ENCODE peak calls at places on chromosome 12, in six cellular contexts. One of them, this sample, is unnamed.

GRCh38 chr12:89708793-89709156 is at the start of gene ATP2B1:
- DNase-seq in NCI-H748 treated with DMSO at 0.1 percent for 48 hours: peak
- DNase-seq in naive thymus-derived CD4-positive, alpha-beta T cell: peak
- DNase-seq in T-helper 2 cell treated with Interferon-gamma antibody and Interleukin-4, amounts not matched to agents 5 μg/mL and 100 μg/mL, for 36 hours: peak
- DNase-seq in B cell: peak
- DNase-seq in AG09319: peak
- DNase-seq in this sample: peak

GRCh38 chr12:120588371-120588770 is 7.2 kb upstream of the POP5 start:
- DNase-seq in naive thymus-derived CD4-positive, alpha-beta T cell: no peak
- DNase-seq in NCI-H748 treated with DMSO at 0.1 percent for 48 hours: no peak
- DNase-seq in B cell: no peak
- DNase-seq in T-helper 2 cell treated with Interferon-gamma antibody and Interleukin-4, amounts not matched to agents 5 μg/mL and 100 μg/mL, for 36 hours: no peak
- DNase-seq in AG09319: no peak
- DNase-seq in this sample: no peak

GRCh38 chr12:1835178-1836131 is 15.1 kb downstream of the LRTM2 start:
- DNase-seq in AG09319: no peak
- DNase-seq in B cell: no peak
- DNase-seq in naive thymus-derived CD4-positive, alpha-beta T cell: no peak
- DNase-seq in NCI-H748 treated with DMSO at 0.1 percent for 48 hours: no peak
- DNase-seq in T-helper 2 cell treated with Interferon-gamma antibody and Interleukin-4, amounts not matched to agents 5 μg/mL and 100 μg/mL, for 36 hours: no peak
- DNase-seq in this sample: no peak

GRCh38 chr12:69341328-69341727 is 6.9 kb upstream of the LYZ start:
- DNase-seq in NCI-H748 treated with DMSO at 0.1 percent for 48 hours: no peak
- DNase-seq in B cell: no peak
- DNase-seq in naive thymus-derived CD4-positive, alpha-beta T cell: no peak
- DNase-seq in AG09319: no peak
- DNase-seq in T-helper 2 cell treated with Interferon-gamma antibody and Interleukin-4, amounts not matched to agents 5 μg/mL and 100 μg/mL, for 36 hours: no peak
- DNase-seq in this sample: no peak

GRCh38 chr12:128969480-128970055 is 116.3 kb downstream of the GLT1D1 start:
- DNase-seq in B cell: peak
- DNase-seq in AG09319: no peak
- DNase-seq in T-helper 2 cell treated with Interferon-gamma antibody and Interleukin-4, amounts not matched to agents 5 μg/mL and 100 μg/mL, for 36 hours: peak
- DNase-seq in naive thymus-derived CD4-positive, alpha-beta T cell: no peak
- DNase-seq in NCI-H748 treated with DMSO at 0.1 percent for 48 hours: peak
- DNase-seq in this sample: no peak

GRCh38 chr12:6228535-6229223 is 28.5 kb downstream of the CD9 start:
- DNase-seq in T-helper 2 cell treated with Interferon-gamma antibody and Interleukin-4, amounts not matched to agents 5 μg/mL and 100 μg/mL, for 36 hours: no peak
- DNase-seq in naive thymus-derived CD4-positive, alpha-beta T cell: no peak
- DNase-seq in AG09319: no peak
- DNase-seq in NCI-H748 treated with DMSO at 0.1 percent for 48 hours: no peak
- DNase-seq in B cell: no peak
- DNase-seq in this sample: no peak

GRCh38 chr12:76201758-76202157 is 117.3 kb upstream of the NAP1L1 start:
- DNase-seq in naive thymus-derived CD4-positive, alpha-beta T cell: no peak
- DNase-seq in B cell: no peak
- DNase-seq in T-helper 2 cell treated with Interferon-gamma antibody and Interleukin-4, amounts not matched to agents 5 μg/mL and 100 μg/mL, for 36 hours: no peak
- DNase-seq in AG09319: no peak
- DNase-seq in NCI-H748 treated with DMSO at 0.1 percent for 48 hours: no peak
- DNase-seq in this sample: no peak

GRCh38 chr12:65282840-65283239 is 4.4 kb downstream of the MSRB3 start:
- DNase-seq in B cell: no peak
- DNase-seq in T-helper 2 cell treated with Interferon-gamma antibody and Interleukin-4, amounts not matched to agents 5 μg/mL and 100 μg/mL, for 36 hours: no peak
- DNase-seq in naive thymus-derived CD4-positive, alpha-beta T cell: no peak
- DNase-seq in AG09319: no peak
- DNase-seq in NCI-H748 treated with DMSO at 0.1 percent for 48 hours: no peak
- DNase-seq in this sample: no peak

GRCh38 chr12:49415426-49416040 is 48.3 kb downstream of the SPATS2 start:
- DNase-seq in NCI-H748 treated with DMSO at 0.1 percent for 48 hours: no peak
- DNase-seq in T-helper 2 cell treated with Interferon-gamma antibody and Interleukin-4, amounts not matched to agents 5 μg/mL and 100 μg/mL, for 36 hours: no peak
- DNase-seq in naive thymus-derived CD4-positive, alpha-beta T cell: no peak
- DNase-seq in AG09319: no peak
- DNase-seq in B cell: no peak
- DNase-seq in this sample: no peak

GRCh38 chr12:26434299-26434915 is 239.0 kb downstream of the SSPN start:
- DNase-seq in B cell: peak
- DNase-seq in AG09319: peak
- DNase-seq in T-helper 2 cell treated with Interferon-gamma antibody and Interleukin-4, amounts not matched to agents 5 μg/mL and 100 μg/mL, for 36 hours: no peak
- DNase-seq in NCI-H748 treated with DMSO at 0.1 percent for 48 hours: peak
- DNase-seq in naive thymus-derived CD4-positive, alpha-beta T cell: no peak
- DNase-seq in this sample: peak

GRCh38 chr12:5017638-5018348 is 25.9 kb upstream of the KCNA5 start:
- DNase-seq in AG09319: no peak
- DNase-seq in B cell: no peak
- DNase-seq in T-helper 2 cell treated with Interferon-gamma antibody and Interleukin-4, amounts not matched to agents 5 μg/mL and 100 μg/mL, for 36 hours: no peak
- DNase-seq in NCI-H748 treated with DMSO at 0.1 percent for 48 hours: no peak
- DNase-seq in naive thymus-derived CD4-positive, alpha-beta T cell: no peak
- DNase-seq in this sample: no peak

GRCh38 chr12:102144221-102144620 is 24.2 kb downstream of the PARPBP start:
- DNase-seq in B cell: no peak
- DNase-seq in AG09319: peak
- DNase-seq in naive thymus-derived CD4-positive, alpha-beta T cell: no peak
- DNase-seq in NCI-H748 treated with DMSO at 0.1 percent for 48 hours: no peak
- DNase-seq in T-helper 2 cell treated with Interferon-gamma antibody and Interleukin-4, amounts not matched to agents 5 μg/mL and 100 μg/mL, for 36 hours: no peak
- DNase-seq in this sample: peak

GRCh38 chr12:122870867-122871664 is 24.9 kb downstream of the VPS37B start:
- DNase-seq in AG09319: no peak
- DNase-seq in NCI-H748 treated with DMSO at 0.1 percent for 48 hours: no peak
- DNase-seq in naive thymus-derived CD4-positive, alpha-beta T cell: no peak
- DNase-seq in B cell: no peak
- DNase-seq in T-helper 2 cell treated with Interferon-gamma antibody and Interleukin-4, amounts not matched to agents 5 μg/mL and 100 μg/mL, for 36 hours: no peak
- DNase-seq in this sample: no peak

GRCh38 chr12:101713059-101713682 is 15.7 kb downstream of the CHPT1 start:
- DNase-seq in naive thymus-derived CD4-positive, alpha-beta T cell: no peak
- DNase-seq in NCI-H748 treated with DMSO at 0.1 percent for 48 hours: no peak
- DNase-seq in T-helper 2 cell treated with Interferon-gamma antibody and Interleukin-4, amounts not matched to agents 5 μg/mL and 100 μg/mL, for 36 hours: no peak
- DNase-seq in AG09319: no peak
- DNase-seq in B cell: no peak
- DNase-seq in this sample: no peak

GRCh38 chr12:82721726-82722125 is 35.0 kb downstream of the TMTC2 start:
- DNase-seq in B cell: no peak
- DNase-seq in T-helper 2 cell treated with Interferon-gamma antibody and Interleukin-4, amounts not matched to agents 5 μg/mL and 100 μg/mL, for 36 hours: no peak
- DNase-seq in NCI-H748 treated with DMSO at 0.1 percent for 48 hours: no peak
- DNase-seq in naive thymus-derived CD4-positive, alpha-beta T cell: no peak
- DNase-seq in AG09319: no peak
- DNase-seq in this sample: no peak

GRCh38 chr12:20451759-20452158 is 83.4 kb downstream of the PDE3A start:
- DNase-seq in naive thymus-derived CD4-positive, alpha-beta T cell: no peak
- DNase-seq in T-helper 2 cell treated with Interferon-gamma antibody and Interleukin-4, amounts not matched to agents 5 μg/mL and 100 μg/mL, for 36 hours: no peak
- DNase-seq in B cell: no peak
- DNase-seq in AG09319: no peak
- DNase-seq in NCI-H748 treated with DMSO at 0.1 percent for 48 hours: no peak
- DNase-seq in this sample: no peak

GRCh38 chr12:128783129-128783574 is 40.6 kb downstream of the SLC15A4 start:
- DNase-seq in B cell: peak
- DNase-seq in AG09319: no peak
- DNase-seq in NCI-H748 treated with DMSO at 0.1 percent for 48 hours: no peak
- DNase-seq in T-helper 2 cell treated with Interferon-gamma antibody and Interleukin-4, amounts not matched to agents 5 μg/mL and 100 μg/mL, for 36 hours: peak
- DNase-seq in naive thymus-derived CD4-positive, alpha-beta T cell: peak
- DNase-seq in this sample: no peak

GRCh38 chr12:105706321-105706972 is 376.0 kb downstream of the C12orf75 start:
- DNase-seq in T-helper 2 cell treated with Interferon-gamma antibody and Interleukin-4, amounts not matched to agents 5 μg/mL and 100 μg/mL, for 36 hours: no peak
- DNase-seq in AG09319: no peak
- DNase-seq in B cell: no peak
- DNase-seq in naive thymus-derived CD4-positive, alpha-beta T cell: no peak
- DNase-seq in NCI-H748 treated with DMSO at 0.1 percent for 48 hours: no peak
- DNase-seq in this sample: peak

GRCh38 chr12:94762943-94763342 is 112.6 kb upstream of the TMCC3 start:
- DNase-seq in AG09319: no peak
- DNase-seq in naive thymus-derived CD4-positive, alpha-beta T cell: no peak
- DNase-seq in B cell: no peak
- DNase-seq in T-helper 2 cell treated with Interferon-gamma antibody and Interleukin-4, amounts not matched to agents 5 μg/mL and 100 μg/mL, for 36 hours: no peak
- DNase-seq in NCI-H748 treated with DMSO at 0.1 percent for 48 hours: no peak
- DNase-seq in this sample: no peak

GRCh38 chr12:5197127-5197526 is 153.4 kb downstream of the KCNA5 start:
- DNase-seq in T-helper 2 cell treated with Interferon-gamma antibody and Interleukin-4, amounts not matched to agents 5 μg/mL and 100 μg/mL, for 36 hours: no peak
- DNase-seq in B cell: no peak
- DNase-seq in AG09319: no peak
- DNase-seq in naive thymus-derived CD4-positive, alpha-beta T cell: no peak
- DNase-seq in NCI-H748 treated with DMSO at 0.1 percent for 48 hours: no peak
- DNase-seq in this sample: no peak

GRCh38 chr12:45986646-45987338 is 3.6 kb downstream of the SCAF11 start:
- DNase-seq in NCI-H748 treated with DMSO at 0.1 percent for 48 hours: no peak
- DNase-seq in B cell: peak
- DNase-seq in naive thymus-derived CD4-positive, alpha-beta T cell: no peak
- DNase-seq in AG09319: no peak
- DNase-seq in T-helper 2 cell treated with Interferon-gamma antibody and Interleukin-4, amounts not matched to agents 5 μg/mL and 100 μg/mL, for 36 hours: no peak
- DNase-seq in this sample: no peak

GRCh38 chr12:98955284-98955683 is 310.2 kb downstream of the APAF1 start:
- DNase-seq in T-helper 2 cell treated with Interferon-gamma antibody and Interleukin-4, amounts not matched to agents 5 μg/mL and 100 μg/mL, for 36 hours: no peak
- DNase-seq in NCI-H748 treated with DMSO at 0.1 percent for 48 hours: no peak
- DNase-seq in B cell: no peak
- DNase-seq in AG09319: no peak
- DNase-seq in naive thymus-derived CD4-positive, alpha-beta T cell: no peak
- DNase-seq in this sample: no peak

GRCh38 chr12:107760207-107760816 is 625 bp downstream of the PRDM4 start:
- DNase-seq in B cell: peak
- DNase-seq in AG09319: no peak
- DNase-seq in naive thymus-derived CD4-positive, alpha-beta T cell: peak
- DNase-seq in NCI-H748 treated with DMSO at 0.1 percent for 48 hours: peak
- DNase-seq in T-helper 2 cell treated with Interferon-gamma antibody and Interleukin-4, amounts not matched to agents 5 μg/mL and 100 μg/mL, for 36 hours: peak
- DNase-seq in this sample: no peak

GRCh38 chr12:128259556-128260070 is 7.4 kb upstream of the TMEM132C start:
- DNase-seq in NCI-H748 treated with DMSO at 0.1 percent for 48 hours: peak
- DNase-seq in naive thymus-derived CD4-positive, alpha-beta T cell: no peak
- DNase-seq in T-helper 2 cell treated with Interferon-gamma antibody and Interleukin-4, amounts not matched to agents 5 μg/mL and 100 μg/mL, for 36 hours: no peak
- DNase-seq in AG09319: no peak
- DNase-seq in B cell: peak
- DNase-seq in this sample: no peak

GRCh38 chr12:70590051-70590450 is 47.2 kb downstream of the PTPRB start:
- DNase-seq in NCI-H748 treated with DMSO at 0.1 percent for 48 hours: peak
- DNase-seq in T-helper 2 cell treated with Interferon-gamma antibody and Interleukin-4, amounts not matched to agents 5 μg/mL and 100 μg/mL, for 36 hours: peak
- DNase-seq in naive thymus-derived CD4-positive, alpha-beta T cell: peak
- DNase-seq in AG09319: peak
- DNase-seq in B cell: peak
- DNase-seq in this sample: peak

GRCh38 chr12:53499261-53500118 is at the start of gene MAP3K12:
- DNase-seq in NCI-H748 treated with DMSO at 0.1 percent for 48 hours: peak
- DNase-seq in B cell: peak
- DNase-seq in naive thymus-derived CD4-positive, alpha-beta T cell: peak
- DNase-seq in AG09319: peak
- DNase-seq in T-helper 2 cell treated with Interferon-gamma antibody and Interleukin-4, amounts not matched to agents 5 μg/mL and 100 μg/mL, for 36 hours: peak
- DNase-seq in this sample: no peak

GRCh38 chr12:130013771-130014484 is 110.1 kb upstream of the TMEM132D start:
- DNase-seq in AG09319: no peak
- DNase-seq in T-helper 2 cell treated with Interferon-gamma antibody and Interleukin-4, amounts not matched to agents 5 μg/mL and 100 μg/mL, for 36 hours: peak
- DNase-seq in NCI-H748 treated with DMSO at 0.1 percent for 48 hours: peak
- DNase-seq in naive thymus-derived CD4-positive, alpha-beta T cell: peak
- DNase-seq in B cell: peak
- DNase-seq in this sample: no peak

GRCh38 chr12:50661300-50662120 is 102.4 kb upstream of the ATF1 start:
- DNase-seq in NCI-H748 treated with DMSO at 0.1 percent for 48 hours: no peak
- DNase-seq in naive thymus-derived CD4-positive, alpha-beta T cell: no peak
- DNase-seq in B cell: no peak
- DNase-seq in AG09319: no peak
- DNase-seq in T-helper 2 cell treated with Interferon-gamma antibody and Interleukin-4, amounts not matched to agents 5 μg/mL and 100 μg/mL, for 36 hours: no peak
- DNase-seq in this sample: no peak

GRCh38 chr12:94650143-94651056 is at the start of gene TMCC3:
- DNase-seq in NCI-H748 treated with DMSO at 0.1 percent for 48 hours: no peak
- DNase-seq in T-helper 2 cell treated with Interferon-gamma antibody and Interleukin-4, amounts not matched to agents 5 μg/mL and 100 μg/mL, for 36 hours: peak
- DNase-seq in AG09319: no peak
- DNase-seq in B cell: peak
- DNase-seq in naive thymus-derived CD4-positive, alpha-beta T cell: no peak
- DNase-seq in this sample: no peak

GRCh38 chr12:121441555-121441954 is 41.6 kb downstream of the RNF34 start:
- DNase-seq in NCI-H748 treated with DMSO at 0.1 percent for 48 hours: no peak
- DNase-seq in T-helper 2 cell treated with Interferon-gamma antibody and Interleukin-4, amounts not matched to agents 5 μg/mL and 100 μg/mL, for 36 hours: no peak
- DNase-seq in AG09319: no peak
- DNase-seq in B cell: no peak
- DNase-seq in naive thymus-derived CD4-positive, alpha-beta T cell: no peak
- DNase-seq in this sample: no peak

GRCh38 chr12:131816495-131816894 is 11.7 kb upstream of the MMP17 start:
- DNase-seq in T-helper 2 cell treated with Interferon-gamma antibody and Interleukin-4, amounts not matched to agents 5 μg/mL and 100 μg/mL, for 36 hours: no peak
- DNase-seq in AG09319: no peak
- DNase-seq in NCI-H748 treated with DMSO at 0.1 percent for 48 hours: no peak
- DNase-seq in naive thymus-derived CD4-positive, alpha-beta T cell: no peak
- DNase-seq in B cell: no peak
- DNase-seq in this sample: no peak

This sample was measured in AG04450.